ENCODE peak calls at places on chromosomes 6 and 20, in nine cellular contexts. One of them, this sample, is unnamed.

GRCh38 chr6:138659998-138660397 is 113.6 kb upstream of the CCDC28A start:
- DNase-seq in NCI-H1105: no peak
- DNase-seq in iPS-NIHi11: no peak
- DNase-seq in activated CD4-positive, alpha-beta T cell treated with anti-CD3 and anti-CD28 coated beads, Interleukin-2, amount 10 ng/mL, durations not matched to agents 7 days and 5 days: no peak
- DNase-seq in NCI-H2029 treated with DMSO at 0.1 percent for 48 hours: no peak
- DNase-seq in iris pigment epithelial cell: no peak
- DNase-seq in D721Med: no peak
- DNase-seq in lung: no peak
- DNase-seq in ELR: no peak
- DNase-seq in this sample: no peak

GRCh38 chr6:100084301-100085161 is 90.5 kb upstream of the MCHR2 start:
- DNase-seq in D721Med: no peak
- DNase-seq in iris pigment epithelial cell: no peak
- DNase-seq in iPS-NIHi11: no peak
- DNase-seq in lung: no peak
- DNase-seq in activated CD4-positive, alpha-beta T cell treated with anti-CD3 and anti-CD28 coated beads, Interleukin-2, amount 10 ng/mL, durations not matched to agents 7 days and 5 days: no peak
- DNase-seq in ELR: peak
- DNase-seq in NCI-H2029 treated with DMSO at 0.1 percent for 48 hours: no peak
- DNase-seq in NCI-H1105: no peak
- DNase-seq in this sample: no peak

GRCh38 chr20:62352402-62353288 is 14.5 kb downstream of the LAMA5 start:
- DNase-seq in NCI-H1105: peak
- DNase-seq in ELR: no peak
- DNase-seq in iPS-NIHi11: peak
- DNase-seq in iris pigment epithelial cell: no peak
- DNase-seq in lung: no peak
- DNase-seq in D721Med: no peak
- DNase-seq in activated CD4-positive, alpha-beta T cell treated with anti-CD3 and anti-CD28 coated beads, Interleukin-2, amount 10 ng/mL, durations not matched to agents 7 days and 5 days: no peak
- DNase-seq in NCI-H2029 treated with DMSO at 0.1 percent for 48 hours: peak
- DNase-seq in this sample: no peak

GRCh38 chr6:35203152-35203670 is 10.5 kb upstream of the SCUBE3 start:
- DNase-seq in ELR: no peak
- DNase-seq in NCI-H2029 treated with DMSO at 0.1 percent for 48 hours: no peak
- DNase-seq in lung: no peak
- DNase-seq in D721Med: no peak
- DNase-seq in NCI-H1105: no peak
- DNase-seq in iris pigment epithelial cell: no peak
- DNase-seq in iPS-NIHi11: no peak
- DNase-seq in activated CD4-positive, alpha-beta T cell treated with anti-CD3 and anti-CD28 coated beads, Interleukin-2, amount 10 ng/mL, durations not matched to agents 7 days and 5 days: no peak
- DNase-seq in this sample: no peak

GRCh38 chr6:84052204-84052882 is 18.8 kb downstream of the MRAP2 start:
- DNase-seq in ELR: peak
- DNase-seq in D721Med: peak
- DNase-seq in iPS-NIHi11: peak
- DNase-seq in NCI-H2029 treated with DMSO at 0.1 percent for 48 hours: peak
- DNase-seq in NCI-H1105: peak
- DNase-seq in activated CD4-positive, alpha-beta T cell treated with anti-CD3 and anti-CD28 coated beads, Interleukin-2, amount 10 ng/mL, durations not matched to agents 7 days and 5 days: no peak
- DNase-seq in iris pigment epithelial cell: peak
- DNase-seq in lung: no peak
- DNase-seq in this sample: no peak

GRCh38 chr6:53741417-53741816 is 53.4 kb upstream of the LRRC1 start:
- DNase-seq in activated CD4-positive, alpha-beta T cell treated with anti-CD3 and anti-CD28 coated beads, Interleukin-2, amount 10 ng/mL, durations not matched to agents 7 days and 5 days: peak
- DNase-seq in NCI-H1105: no peak
- DNase-seq in iris pigment epithelial cell: peak
- DNase-seq in lung: no peak
- DNase-seq in NCI-H2029 treated with DMSO at 0.1 percent for 48 hours: no peak
- DNase-seq in ELR: no peak
- DNase-seq in D721Med: no peak
- DNase-seq in iPS-NIHi11: no peak
- DNase-seq in this sample: peak

GRCh38 chr20:63472159-63472811 is at the start of gene KCNQ2:
- DNase-seq in lung: no peak
- DNase-seq in iPS-NIHi11: peak
- DNase-seq in D721Med: peak
- DNase-seq in ELR: no peak
- DNase-seq in activated CD4-positive, alpha-beta T cell treated with anti-CD3 and anti-CD28 coated beads, Interleukin-2, amount 10 ng/mL, durations not matched to agents 7 days and 5 days: no peak
- DNase-seq in NCI-H1105: peak
- DNase-seq in iris pigment epithelial cell: no peak
- DNase-seq in NCI-H2029 treated with DMSO at 0.1 percent for 48 hours: no peak
- DNase-seq in this sample: no peak

GRCh38 chr20:63976980-63977391 is 2.5 kb downstream of the SAMD10 start:
- DNase-seq in NCI-H2029 treated with DMSO at 0.1 percent for 48 hours: no peak
- DNase-seq in NCI-H1105: no peak
- DNase-seq in D721Med: no peak
- DNase-seq in iPS-NIHi11: no peak
- DNase-seq in ELR: no peak
- DNase-seq in activated CD4-positive, alpha-beta T cell treated with anti-CD3 and anti-CD28 coated beads, Interleukin-2, amount 10 ng/mL, durations not matched to agents 7 days and 5 days: no peak
- DNase-seq in iris pigment epithelial cell: no peak
- DNase-seq in lung: no peak
- DNase-seq in this sample: no peak

GRCh38 chr6:26199057-26199772 is 112.0 kb downstream of the HFE start:
- DNase-seq in ELR: peak
- DNase-seq in lung: no peak
- DNase-seq in iris pigment epithelial cell: peak
- DNase-seq in NCI-H2029 treated with DMSO at 0.1 percent for 48 hours: peak
- DNase-seq in NCI-H1105: peak
- DNase-seq in iPS-NIHi11: peak
- DNase-seq in D721Med: peak
- DNase-seq in activated CD4-positive, alpha-beta T cell treated with anti-CD3 and anti-CD28 coated beads, Interleukin-2, amount 10 ng/mL, durations not matched to agents 7 days and 5 days: peak
- DNase-seq in this sample: peak

GRCh38 chr6:106125925-106126435 is 39.8 kb downstream of the PRDM1 start:
- DNase-seq in iPS-NIHi11: no peak
- DNase-seq in iris pigment epithelial cell: no peak
- DNase-seq in activated CD4-positive, alpha-beta T cell treated with anti-CD3 and anti-CD28 coated beads, Interleukin-2, amount 10 ng/mL, durations not matched to agents 7 days and 5 days: peak
- DNase-seq in NCI-H2029 treated with DMSO at 0.1 percent for 48 hours: no peak
- DNase-seq in D721Med: no peak
- DNase-seq in NCI-H1105: no peak
- DNase-seq in lung: no peak
- DNase-seq in ELR: peak
- DNase-seq in this sample: no peak